ENCODE peak calls at places on chromosomes 11 and 22, in four cellular contexts. X is neural progenitor cell, A is PC-3, T is MM.1S. G is an unnamed sample. For H3K4me1, the result is how much of the 10 kb centered on the place peaks cover.

GRCh38 chr11:8907116-8907515 is 3.9 kb upstream of the AKIP1 start:
- DNase-seq in X (no peak), A (no peak), T (no peak), G (no peak)

GRCh38 chr22:35742342-35743100 is 24.8 kb downstream of the APOL5 start:
- DNase-seq in X (no peak), A (peak), T (no peak), G (no peak)

GRCh38 chr11:88313441-88313840 is 24.1 kb downstream of the CTSC start:
- DNase-seq in X (no peak), A (no peak), T (no peak), G (no peak)

GRCh38 chr11:49424136-49424535 is 215.7 kb upstream of the FOLH1 start:
- DNase-seq in X (no peak), A (no peak), T (no peak), G (no peak)

GRCh38 chr11:79686703-79687419 is 246.0 kb upstream of the TENM4 start:
- DNase-seq in X (no peak), A (peak), T (no peak), G (no peak)

GRCh38 chr11:119755351-119756071 is 26.5 kb upstream of the NECTIN1 start:
- DNase-seq in X (no peak), A (no peak), T (no peak), G (no peak)

GRCh38 chr22:42289671-42290269 is 19.3 kb upstream of the TCF20 start:
- DNase-seq in X (no peak), A (no peak), T (no peak), G (no peak)

GRCh38 chr22:46052801-46053562 is 76.0 kb upstream of the WNT7B start:
- DNase-seq in X (no peak), A (peak), T (peak), G (no peak)

GRCh38 chr11:57542582-57542981 is 5.2 kb downstream of the SMTNL1 start:
- DNase-seq in X (no peak), A (no peak), T (no peak), G (no peak)

GRCh38 chr11:31800398-31801265 is 10.5 kb downstream of the PAX6 start:
- DNase-seq in X (peak), A (no peak), T (no peak), G (no peak)

GRCh38 chr11:3710485-3711259 is 39.5 kb upstream of the CHRNA10 start:
- DNase-seq in X (no peak), A (no peak), T (no peak), G (no peak)

GRCh38 chr11:84901986-84902385 is 725.2 kb downstream of the DLG2 start:
- DNase-seq in X (no peak), A (no peak), T (no peak), G (no peak)

GRCh38 chr22:37624876-37625275 is 14.6 kb upstream of the SH3BP1 start:
- DNase-seq in X (no peak), A (no peak), T (no peak), G (no peak)

GRCh38 chr11:72007089-72007476 is 8.4 kb downstream of the IL18BP start:
- DNase-seq in X (no peak), A (no peak), T (no peak), G (no peak)

GRCh38 chr11:121123670-121124069 is 22.6 kb downstream of the TECTA start:
- DNase-seq in X (no peak), A (no peak), T (no peak), G (no peak)

GRCh38 chr22:44625981-44626687 is 75.9 kb upstream of the PRR5 start:
- DNase-seq in X (peak), A (peak), T (peak), G (peak)

GRCh38 chr11:123137496-123138270 is 57.4 kb downstream of the CLMP start:
- DNase-seq in X (peak), A (no peak), T (no peak), G (peak)

GRCh38 chr11:80980221-80980620 is 1539.4 kb upstream of the TENM4 start:
- DNase-seq in X (no peak), A (peak), T (no peak), G (no peak)

GRCh38 chr11:10459029-10459970 is 4.2 kb downstream of the AMPD3 start:
- DNase-seq in X (no peak), A (no peak), T (peak), G (no peak)

GRCh38 chr22:32904044-32904443 is 102.5 kb downstream of the TIMP3 start:
- DNase-seq in X (peak), A (peak), T (peak), G (peak)

GRCh38 chr11:121721961-121722360 is 269.2 kb upstream of the SORL1-AS1 start:
- DNase-seq in X (no peak), A (no peak), T (no peak), G (no peak)

GRCh38 chr11:116925050-116925449 is 87.6 kb upstream of the APOA1 start:
- DNase-seq in X (peak), A (no peak), T (peak), G (no peak)

GRCh38 chr11:67345247-67345948 is 7.9 kb downstream of the POLD4 start:
- DNase-seq in X (no peak), A (peak), T (no peak), G (no peak)

GRCh38 chr22:42080287-42080686 is 787 bp downstream of the SMDT1 start:
- DNase-seq in X (peak), A (peak), T (peak), G (peak)

GRCh38 chr22:38155703-38156102 is 25.9 kb downstream of the PLA2G6 start:
- DNase-seq in X (no peak), A (no peak), T (no peak), G (no peak)

GRCh38 chr11:126082251-126083109 is 19.8 kb upstream of the CDON start:
- DNase-seq in X (peak), A (no peak), T (no peak), G (no peak)

GRCh38 chr11:44387825-44388224 is 77.9 kb upstream of the ALX4 start:
- DNase-seq in X (no peak), A (no peak), T (no peak), G (no peak)

GRCh38 chr22:31400023-31400397 is 606 bp downstream of the DRG1 start:
- DNase-seq in X (peak), A (no peak), T (no peak), G (peak)
- TF ChIP-seq EZH2phosphoT487 in X (peak), A (no peak), T (no peak), G (no peak)

GRCh38 chr11:20027546-20028014 is 132.7 kb downstream of the DBX1 start:
- DNase-seq in X (no peak), A (no peak), T (no peak), G (no peak)
- H3K4me1 ChIP-seq in X (half or more), A (under half), T (under half), G (half or more)

DNA sequence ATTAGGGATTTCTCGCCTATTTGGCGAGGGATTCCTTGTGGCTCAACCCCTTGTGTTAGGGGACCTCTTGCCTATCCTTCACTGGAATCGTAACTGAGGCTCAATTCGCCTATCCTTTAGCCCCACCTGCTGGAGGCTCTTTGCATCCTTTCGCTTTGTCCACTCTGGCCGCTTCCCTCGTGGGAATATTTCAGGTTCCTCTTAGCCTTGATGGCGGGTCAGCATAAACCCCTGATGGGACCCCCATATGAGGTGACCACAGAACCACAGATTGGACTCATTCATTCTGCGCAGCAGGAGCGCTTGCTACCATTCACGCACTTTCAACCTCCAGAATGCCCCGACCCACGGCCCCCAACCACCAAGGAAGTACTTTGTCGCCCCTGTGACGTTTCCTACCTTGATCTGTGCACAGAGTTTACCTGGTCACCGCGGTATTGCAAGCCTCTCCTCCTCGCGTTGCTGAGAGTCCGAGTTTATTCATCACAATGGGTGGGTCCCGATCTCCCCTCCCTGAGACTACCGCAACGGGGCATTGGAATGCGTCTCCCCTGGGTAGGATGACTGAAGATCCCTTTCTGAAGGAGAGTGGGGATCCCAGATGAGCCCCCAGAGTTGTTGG is at the start of gene OR52N2:
- DNase-seq in X (peak), A (peak), T (peak), G (peak)
- TF ChIP-seq CTCF in X (peak), A (peak), T (peak), G (peak)

DNA sequence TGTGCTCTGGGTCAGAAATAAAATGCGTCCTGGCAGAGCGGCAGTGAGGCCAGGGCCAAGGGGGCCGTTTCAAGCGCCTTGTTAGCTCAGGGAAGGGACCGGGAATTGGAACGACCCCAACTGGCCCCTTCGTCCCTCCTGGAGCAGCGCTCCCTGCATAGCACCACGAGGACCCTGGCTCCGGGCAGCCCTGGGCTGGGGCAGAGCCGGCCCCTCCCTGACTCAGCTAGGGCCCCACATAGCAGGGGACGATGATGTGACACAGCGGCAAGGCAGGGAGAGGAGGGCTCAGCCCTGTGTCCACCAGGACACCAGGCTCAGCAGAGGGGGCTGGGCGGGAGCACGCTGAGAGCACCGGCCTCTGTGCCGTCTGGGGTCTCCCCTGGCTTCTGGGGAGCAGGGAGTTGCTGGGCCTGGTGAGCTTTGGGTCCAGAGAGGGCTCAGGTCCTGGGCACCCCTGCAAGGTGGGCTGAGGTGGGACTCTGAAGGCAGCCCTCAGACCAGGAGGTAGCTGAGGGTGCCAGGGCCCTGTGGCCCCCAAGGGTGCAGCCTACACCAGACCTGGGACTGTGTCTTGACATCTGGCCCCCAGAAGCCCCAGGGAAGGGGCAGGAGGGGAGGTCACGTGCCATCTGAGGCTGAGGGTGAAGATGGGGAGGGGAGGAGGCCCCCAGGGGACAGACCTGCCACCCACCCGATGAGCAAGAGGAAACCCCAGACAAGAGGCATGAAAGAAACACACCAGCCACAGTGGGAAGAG is 520.4 kb downstream of the BRD1 start:
- DNase-seq in X (no peak), A (no peak), T (no peak), G (no peak)
- TF ChIP-seq EZH2phosphoT487 in X (no peak), A (no peak), T (no peak), G (no peak)

DNA sequence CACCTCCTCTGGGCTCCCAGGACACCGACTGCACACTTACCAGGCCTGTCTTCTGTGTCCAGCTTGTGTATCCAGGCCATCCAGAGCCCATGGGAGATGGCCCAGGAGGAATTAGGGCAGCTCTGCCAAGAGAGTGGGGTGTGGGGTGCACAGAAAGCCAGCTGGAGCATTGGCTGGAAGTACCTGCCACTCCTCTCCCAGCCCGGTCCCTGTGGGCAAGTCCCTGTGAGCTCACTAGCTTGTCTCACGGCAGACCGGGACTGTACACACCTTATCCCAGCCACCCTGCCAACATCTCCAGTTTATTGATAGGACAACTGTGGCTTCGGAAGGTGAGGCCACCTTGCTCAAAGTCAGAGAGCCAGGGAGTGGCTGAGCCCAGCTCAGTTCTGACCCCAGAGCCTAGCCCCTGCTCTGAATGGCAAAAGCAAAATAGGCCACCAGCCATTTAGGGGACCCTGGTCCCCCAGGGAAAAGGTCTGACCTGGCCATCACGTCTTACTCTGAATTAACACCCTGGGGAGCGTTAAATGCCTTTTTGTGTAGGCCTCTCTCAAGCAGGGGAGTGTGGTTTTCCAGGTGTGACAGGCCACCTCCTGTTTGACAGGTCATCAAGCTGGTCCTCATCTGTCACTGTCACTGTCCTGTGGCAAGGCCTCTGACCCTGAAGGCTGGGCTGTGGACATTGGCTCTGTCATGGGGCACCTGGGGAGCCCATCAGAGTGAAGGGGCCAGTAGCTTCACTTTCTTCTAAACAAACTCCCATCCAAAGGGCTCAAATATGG is 15.1 kb downstream of the UQCR10 start:
- DNase-seq in X (no peak), A (peak), T (no peak), G (peak)
- H3K4me1 ChIP-seq in X (under half), A (under half), T (under half), G (under half)

GRCh38 chr11:115439385-115439784 is 64.8 kb downstream of the CADM1 start:
- DNase-seq in X (no peak), A (no peak), T (no peak), G (no peak)
- TF ChIP-seq CTCF in X (no peak), A (no peak), T (no peak), G (no peak)